ENCODE peak calls at places on chromosomes 12 and 14, in eight cellular contexts. K is uterus, I is cardiac muscle cell, N is heart left ventricle, F is MM.1S, J is spleen, P is Caco-2, S is PC-9. O is an unnamed sample. For H3K4me1, the result is how much of the 10 kb centered on the place peaks cover.

GRCh38 chr12:116028619-116029018 is 248.9 kb downstream of the MED13L start:
- DNase-seq in K (no peak), I (no peak), N (no peak), F (no peak), J (no peak), P (no peak), S (no peak), O (no peak)

GRCh38 chr12:116244474-116245090 is 32.9 kb downstream of the MED13L start:
- DNase-seq in K (no peak), I (no peak), N (no peak), F (no peak), J (no peak), P (no peak), S (no peak), O (no peak)

GRCh38 chr14:65070710-65071033 is 31.6 kb downstream of the MAX start:
- DNase-seq in K (no peak), I (no peak), N (peak), F (peak), J (no peak), P (no peak), S (no peak), O (no peak)

GRCh38 chr14:94113490-94113889 is 3.0 kb downstream of the IFI27 start:
- DNase-seq in K (no peak), I (peak), N (peak), F (no peak), J (no peak), P (no peak), S (no peak), O (no peak)

GRCh38 chr12:122491991-122492390 is 8.7 kb downstream of the ZCCHC8 start:
- DNase-seq in K (no peak), I (no peak), N (no peak), F (no peak), J (no peak), P (peak), S (no peak), O (no peak)

GRCh38 chr12:26150737-26151450 is 26.1 kb upstream of the BHLHE41 start:
- DNase-seq in K (no peak), I (no peak), N (no peak), F (no peak), J (no peak), P (no peak), S (no peak), O (no peak)

GRCh38 chr12:31702047-31702446 is 26.8 kb downstream of the AMN1 start:
- DNase-seq in K (no peak), I (peak), N (no peak), F (no peak), J (no peak), P (peak), S (no peak), O (no peak)

GRCh38 chr14:52014601-52015267 is 25.4 kb downstream of the RTRAF start:
- DNase-seq in K (no peak), I (peak), N (peak), F (no peak), J (no peak), P (no peak), S (no peak), O (no peak)

GRCh38 chr12:14395059-14395778 is 29.7 kb downstream of the ATF7IP start:
- DNase-seq in K (no peak), I (no peak), N (no peak), F (no peak), J (no peak), P (no peak), S (no peak), O (no peak)

GRCh38 chr12:20599757-20600156 is 95.4 kb upstream of the SLCO1C1 start:
- DNase-seq in K (no peak), I (no peak), N (no peak), F (no peak), J (no peak), P (no peak), S (no peak), O (no peak)

GRCh38 chr12:131091413-131091975 is 137.8 kb downstream of the ADGRD1 start:
- DNase-seq in K (peak), I (no peak), N (no peak), F (no peak), J (no peak), P (no peak), S (no peak), O (no peak)

GRCh38 chr12:66044731-66045130 is 85.8 kb downstream of the LLPH start:
- DNase-seq in K (no peak), I (no peak), N (no peak), F (no peak), J (no peak), P (no peak), S (no peak), O (no peak)

GRCh38 chr14:61334197-61334701 is 12.9 kb downstream of the PRKCH start:
- DNase-seq in K (no peak), I (peak), N (no peak), F (no peak), J (no peak), P (no peak), S (no peak), O (no peak)

GRCh38 chr12:99418379-99418778 is 229.2 kb upstream of the GARIN6 start:
- DNase-seq in K (no peak), I (no peak), N (no peak), F (peak), J (no peak), P (no peak), S (no peak), O (no peak)

GRCh38 chr12:118633071-118633470 is 256.7 kb downstream of the SUDS3 start:
- DNase-seq in K (no peak), I (peak), N (no peak), F (no peak), J (no peak), P (peak), S (no peak), O (no peak)

GRCh38 chr14:34628681-34629135 is 1.2 kb downstream of the SNX6 start:
- DNase-seq in K (no peak), I (peak), N (peak), F (no peak), J (no peak), P (no peak), S (no peak), O (no peak)

GRCh38 chr12:105698047-105698446 is 367.6 kb downstream of the C12orf75 start:
- DNase-seq in K (no peak), I (no peak), N (no peak), F (no peak), J (no peak), P (no peak), S (no peak), O (no peak)

GRCh38 chr14:61385002-61385685 is 63.8 kb downstream of the PRKCH start:
- DNase-seq in K (no peak), I (peak), N (no peak), F (no peak), J (no peak), P (peak), S (no peak), O (no peak)

GRCh38 chr14:80456200-80456599 is 244.9 kb upstream of the DIO2 start:
- DNase-seq in K (no peak), I (no peak), N (no peak), F (no peak), J (no peak), P (no peak), S (no peak), O (no peak)

GRCh38 chr12:5260086-5260485 is 171.8 kb upstream of the NTF3 start:
- DNase-seq in K (no peak), I (no peak), N (no peak), F (no peak), J (no peak), P (no peak), S (no peak), O (no peak)

GRCh38 chr12:93126069-93126474 is 197.0 kb upstream of the EEA1 start:
- DNase-seq in K (no peak), I (no peak), N (no peak), F (no peak), J (no peak), P (no peak), S (no peak), O (no peak)

GRCh38 chr14:69135133-69135532 is 17.8 kb downstream of the DCAF5 start:
- DNase-seq in K (no peak), I (no peak), N (no peak), F (no peak), J (no peak), P (no peak), S (no peak), O (no peak)

GRCh38 chr14:69132513-69133181 is 20.3 kb downstream of the DCAF5 start:
- DNase-seq in K (no peak), I (no peak), N (no peak), F (no peak), J (no peak), P (no peak), S (no peak), O (no peak)

GRCh38 chr14:69131176-69131575 is 21.7 kb downstream of the DCAF5 start:
- DNase-seq in K (no peak), I (no peak), N (no peak), F (no peak), J (no peak), P (no peak), S (no peak), O (no peak)

GRCh38 chr14:69129264-69129880 is 23.5 kb downstream of the DCAF5 start:
- DNase-seq in K (peak), I (peak), N (peak), F (peak), J (peak), P (peak), S (peak), O (peak)

GRCh38 chr14:69133206-69134125 is 19.5 kb downstream of the DCAF5 start:
- DNase-seq in K (no peak), I (no peak), N (no peak), F (no peak), J (no peak), P (peak), S (peak), O (no peak)
- H3K4me1 ChIP-seq in K (under half), I (under half), N (half or more), F (under half), J (under half), P (under half), S (under half), O (under half)

GRCh38 chr12:123965382-123965781 is 7.2 kb downstream of the CCDC92 start:
- DNase-seq in K (no peak), I (no peak), N (no peak), F (no peak), J (no peak), P (no peak), S (no peak), O (no peak)
- TF ChIP-seq CTCF in K (no peak), I (no peak), N (no peak), F (no peak), J (no peak), P (no peak), S (no peak), O (no peak)

DNA sequence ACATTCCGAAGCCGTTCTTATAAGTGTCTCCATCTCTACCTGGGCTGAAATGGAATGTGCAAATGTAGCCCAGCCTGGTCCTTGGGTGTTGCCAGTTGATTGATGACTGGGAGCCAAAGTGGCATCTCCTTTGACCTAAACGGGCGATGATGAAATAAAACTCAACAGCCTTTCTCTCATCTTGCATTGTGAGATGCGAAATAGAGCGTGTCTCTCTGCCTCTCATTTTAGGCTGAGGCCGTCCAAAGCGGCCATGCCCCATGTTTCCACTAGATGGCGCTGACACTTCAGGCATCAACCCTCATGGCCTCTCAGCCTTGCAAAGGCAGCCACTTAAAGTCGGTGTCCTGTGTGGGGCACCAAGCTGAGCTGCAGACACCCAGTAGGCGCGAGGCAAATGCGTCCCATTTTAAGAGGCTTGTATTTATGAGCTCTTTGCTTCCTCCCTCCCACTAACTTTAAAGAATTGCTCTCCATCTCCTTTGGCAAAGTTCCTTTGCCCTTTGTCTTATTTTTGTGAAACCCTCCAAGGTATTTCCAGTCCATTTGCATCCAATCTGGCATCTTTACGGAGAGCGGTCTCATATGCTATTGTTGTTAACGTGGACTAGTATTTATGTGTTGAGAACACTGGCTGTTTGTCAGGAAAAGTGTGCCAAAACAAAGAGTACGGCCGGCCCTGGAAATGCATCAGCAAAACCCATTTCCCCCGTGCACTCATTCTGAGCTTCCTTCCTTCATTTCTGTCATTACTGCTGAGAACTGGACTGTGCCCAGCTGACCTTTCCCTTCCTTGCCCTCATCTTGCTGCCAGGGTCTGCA is 25.0 kb downstream of the GPRC5A start:
- DNase-seq in K (peak), I (peak), N (peak), F (peak), J (peak), P (peak), S (peak), O (peak)
- H3K4me3 ChIP-seq in K (no peak), I (no peak), N (no peak), F (no peak), J (no peak), P (no peak), S (no peak), O (no peak)

GRCh38 chr12:120239776-120240494 is 25.6 kb downstream of the PXN start:
- DNase-seq in K (no peak), I (no peak), N (no peak), F (no peak), J (no peak), P (no peak), S (no peak), O (no peak)
- H3K4me1 ChIP-seq in K (under half), I (under half), N (half or more), F (under half), J (half or more), P (under half), S (under half), O (half or more)

O was measured in upper lobe of right lung.